ENCODE peak calls at places on chromosomes 2 and 18, in eight cellular contexts. C is spleen, D is H1, X is A549, T is suprapubic skin, M is IMR-90, L is right lobe of liver, R is breast epithelium. A is an unnamed sample. For H3K9me3, the result is how much of the 10 kb centered on the place peaks cover.

GRCh38 chr2:239610457-239611221 is 209.8 kb upstream of the HDAC4 start:
- DNase-seq in T (no peak), X (no peak), C (no peak), D (no peak), R (no peak), M (no peak), L (no peak), A (peak)

GRCh38 chr2:15777795-15778371 is 162.5 kb upstream of the MYCN start:
- DNase-seq in C (no peak), M (no peak), D (no peak), X (no peak), T (no peak), R (no peak), L (no peak), A (no peak)

GRCh38 chr2:233353101-233353768 is 1.1 kb upstream of the DGKD start:
- DNase-seq in T (no peak), R (no peak), C (peak), L (peak), X (no peak), M (no peak), D (no peak), A (no peak)

GRCh38 chr2:54632733-54633692 is 90.4 kb upstream of the EML6 start:
- DNase-seq in C (no peak), R (no peak), T (no peak), M (peak), L (peak), X (peak), D (no peak), A (no peak)

GRCh38 chr18:22711381-22711717 is 221.8 kb upstream of the RBBP8 start:
- DNase-seq in M (no peak), C (no peak), D (no peak), R (no peak), X (peak), T (no peak), L (no peak), A (no peak)

GRCh38 chr2:175981546-175981945 is 20.5 kb downstream of the LNPK start:
- DNase-seq in X (no peak), C (no peak), R (no peak), T (no peak), M (no peak), D (no peak), L (no peak), A (no peak)

GRCh38 chr2:233459426-233459825 is 105.1 kb downstream of the DGKD start:
- DNase-seq in L (peak), X (no peak), T (no peak), M (no peak), R (no peak), D (no peak), C (no peak), A (no peak)

GRCh38 chr2:108570416-108570815 is 36.1 kb downstream of the LIMS1 start:
- DNase-seq in C (no peak), T (no peak), R (no peak), X (peak), D (no peak), M (peak), L (peak), A (no peak)

GRCh38 chr18:371616-371998 is 103.8 kb upstream of the THOC1 start:
- DNase-seq in R (no peak), M (no peak), C (no peak), L (no peak), D (no peak), T (no peak), X (no peak), A (no peak)

DNA sequence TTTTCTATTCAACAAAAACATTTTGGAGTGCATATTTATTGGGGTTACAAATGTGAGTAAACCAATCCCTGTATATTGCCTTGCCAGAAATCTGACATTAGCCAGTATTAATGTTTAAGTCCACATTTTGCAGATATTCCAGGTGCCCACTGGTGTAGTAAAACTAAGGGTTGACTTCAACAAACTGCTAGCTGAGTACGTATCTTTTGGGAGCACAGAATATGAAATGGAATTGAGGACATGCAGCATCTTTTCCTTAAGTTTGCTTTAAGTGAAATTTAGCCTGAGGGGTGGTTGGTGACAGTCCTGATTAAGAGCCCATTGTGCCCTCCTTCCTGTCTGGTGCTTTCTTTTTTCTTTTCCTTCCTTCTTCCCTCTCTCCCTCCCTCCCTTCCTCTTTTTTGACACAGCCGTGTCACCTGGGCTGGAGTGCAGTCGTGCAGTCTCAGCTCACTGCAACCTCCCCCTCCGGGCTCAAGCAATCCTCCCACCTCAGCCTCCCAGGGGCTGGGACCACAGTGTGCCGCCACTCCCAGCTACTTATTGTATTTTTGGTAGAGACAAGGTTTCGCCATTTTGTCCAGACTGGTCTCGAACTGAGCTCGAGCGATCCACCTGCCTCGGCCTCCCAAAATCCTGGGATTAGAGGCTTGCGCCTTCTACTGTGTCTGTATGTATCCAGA is 1.6 kb downstream of the NUP35 start:
- DNase-seq in C (no peak), L (no peak), T (no peak), X (no peak), D (no peak), R (no peak), M (no peak), A (no peak)
- H3K4me3 ChIP-seq in C (peak), L (peak), T (peak), X (peak), D (peak), R (no peak), M (no peak), A (peak)

GRCh38 chr2:20249170-20249569 is 24.2 kb upstream of the SDC1 start:
- DNase-seq in L (no peak), M (no peak), C (no peak), D (no peak), T (no peak), X (no peak), R (no peak), A (no peak)
- TF ChIP-seq POLR2A in L (no peak), M (no peak), C (no peak), D (no peak), T (no peak), X (no peak), R (no peak), A (no peak)

GRCh38 chr2:127122351-127123027 is 15.5 kb upstream of the BIN1 start:
- DNase-seq in D (no peak), T (no peak), X (no peak), R (no peak), C (peak), L (no peak), M (no peak), A (no peak)
- H3K9me3 ChIP-seq in D (under half), T (under half), X (under half), R (under half), C (under half), L (under half), M (under half), A (under half)

GRCh38 chr18:75227535-75227934 is 16.9 kb downstream of the TSHZ1 start:
- DNase-seq in T (no peak), M (no peak), X (no peak), R (no peak), L (no peak), C (no peak), D (no peak), A (peak)

GRCh38 chr18:75228967-75229366 is 18.4 kb downstream of the TSHZ1 start:
- DNase-seq in L (no peak), X (no peak), C (no peak), R (no peak), M (no peak), T (no peak), D (no peak), A (no peak)

GRCh38 chr18:75231053-75231406 is 20.4 kb downstream of the TSHZ1 start:
- DNase-seq in X (no peak), C (no peak), M (no peak), L (no peak), R (no peak), D (no peak), T (no peak), A (peak)

GRCh38 chr18:75229437-75229836 is 18.8 kb downstream of the TSHZ1 start:
- DNase-seq in L (no peak), X (no peak), C (peak), T (no peak), D (no peak), M (no peak), R (no peak), A (no peak)

GRCh38 chr18:75230210-75231052 is 19.8 kb downstream of the TSHZ1 start:
- DNase-seq in C (no peak), M (no peak), L (no peak), R (no peak), X (no peak), T (no peak), D (no peak), A (peak)
- H3K4me3 ChIP-seq in C (no peak), M (no peak), L (no peak), R (no peak), X (no peak), T (no peak), D (no peak), A (no peak)

GRCh38 chr2:24926602-24927252 is 6.7 kb upstream of the ADCY3 start:
- DNase-seq in M (no peak), C (peak), D (no peak), L (no peak), T (peak), X (no peak), R (peak), A (no peak)
- TF ChIP-seq POLR2A in M (no peak), C (no peak), D (no peak), L (no peak), T (no peak), X (no peak), R (no peak), A (no peak)

GRCh38 chr2:52897511-52898085 is 870.0 kb upstream of the CHAC2 start:
- DNase-seq in D (no peak), L (no peak), X (no peak), M (no peak), R (no peak), T (no peak), C (no peak), A (no peak)
- H3K9me3 ChIP-seq in D (under half), L (under half), X (under half), M (under half), R (under half), T (under half), C (under half), A (under half)

DNA sequence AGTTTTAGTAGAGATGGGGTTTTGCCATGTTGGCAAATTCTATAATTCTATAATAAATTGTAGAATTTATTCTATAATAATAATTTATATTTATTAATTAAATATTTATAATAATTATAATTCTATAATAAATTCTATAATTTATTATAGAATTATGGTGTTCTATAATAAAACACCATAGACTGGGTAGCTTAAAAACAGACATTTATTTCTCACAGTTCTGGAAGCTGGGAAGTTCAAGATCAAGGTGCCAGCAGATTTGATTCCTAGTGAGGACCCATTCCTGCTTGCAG is 130.9 kb upstream of the PELI1 start:
- DNase-seq in R (no peak), D (no peak), L (no peak), C (no peak), M (no peak), T (no peak), X (no peak), A (no peak)
- H3K4me3 ChIP-seq in R (no peak), D (no peak), L (no peak), C (peak), M (no peak), T (no peak), X (no peak), A (no peak)

A was measured in vagina.